ENCODE peak calls at places on chromosome 3, in four cellular contexts. T is WTC11, J is K562, P is HepG2. C is an unnamed sample.

GRCh38 chr3:60792287-60792852 is 458.9 kb downstream of the FHIT start:
- DNase-seq in P (no peak), T (no peak), J (no peak), C (no peak)

GRCh38 chr3:16101295-16102186 is 72.9 kb upstream of the GALNT15 start:
- DNase-seq in T (no peak), J (no peak), P (peak), C (no peak)

GRCh38 chr3:126962756-126963155 is 20.2 kb upstream of the PLXNA1 start:
- DNase-seq in T (no peak), P (no peak), J (no peak), C (no peak)

GRCh38 chr3:192060160-192060783 is 599.3 kb downstream of the PYDC2 start:
- DNase-seq in J (no peak), P (no peak), T (no peak), C (no peak)

GRCh38 chr3:118187221-118187620 is 847.4 kb downstream of the IGSF11 start:
- DNase-seq in J (no peak), P (no peak), T (no peak), C (no peak)

GRCh38 chr3:191882289-191882688 is 421.3 kb downstream of the PYDC2 start:
- DNase-seq in T (no peak), P (no peak), J (no peak), C (no peak)

GRCh38 chr3:171811059-171811912 is 1.0 kb upstream of the PLD1 start:
- DNase-seq in P (peak), J (peak), T (no peak), C (no peak)

GRCh38 chr3:53255360-53255774 is 455 bp downstream of the TKT start:
- DNase-seq in P (no peak), J (no peak), T (no peak), C (no peak)

GRCh38 chr3:172512363-172512762 is 10.9 kb downstream of the TNFSF10 start:
- DNase-seq in J (no peak), T (no peak), P (no peak), C (no peak)

GRCh38 chr3:51686512-51687215 is 15.6 kb downstream of the TEX264 start:
- DNase-seq in J (peak), P (no peak), T (no peak), C (no peak)

GRCh38 chr3:72587282-72587681 is 261.0 kb downstream of the SHQ1 start:
- DNase-seq in T (peak), P (no peak), J (no peak), C (no peak)

GRCh38 chr3:10837849-10838248 is 21.8 kb downstream of the SLC6A11 start:
- DNase-seq in T (no peak), J (no peak), P (no peak), C (no peak)

GRCh38 chr3:179071161-179071568 is 444 bp downstream of the ZMAT3 start:
- DNase-seq in P (peak), T (no peak), J (no peak), C (peak)

GRCh38 chr3:147407107-147407494 is 758 bp upstream of the ZIC4 start:
- DNase-seq in J (no peak), P (no peak), T (peak), C (no peak)

GRCh38 chr3:185846041-185846440 is 21.2 kb upstream of the IGF2BP2 start:
- DNase-seq in J (peak), P (no peak), T (no peak), C (no peak)

GRCh38 chr3:66483006-66483928 is 17.6 kb downstream of the LRIG1 start:
- DNase-seq in T (peak), P (no peak), J (no peak), C (no peak)

GRCh38 chr3:43106293-43106628 is 382 bp upstream of the POMGNT2 start:
- DNase-seq in P (no peak), T (no peak), J (no peak), C (peak)

GRCh38 chr3:112132975-112133448 is at the start of gene GCSAM:
- DNase-seq in T (no peak), J (no peak), P (no peak), C (no peak)

GRCh38 chr3:19717736-19718135 is 216.3 kb downstream of the EFHB start:
- DNase-seq in J (no peak), T (no peak), P (no peak), C (no peak)

GRCh38 chr3:13112521-13113345 is 39.5 kb upstream of the IQSEC1 start:
- DNase-seq in T (no peak), J (no peak), P (no peak), C (no peak)

GRCh38 chr3:133857767-133858166 is 37.9 kb downstream of the RAB6B start:
- DNase-seq in P (no peak), J (peak), T (no peak), C (no peak)

GRCh38 chr3:147915057-147915456 is 505.9 kb downstream of the ZIC1 start:
- DNase-seq in T (no peak), P (no peak), J (no peak), C (no peak)

GRCh38 chr3:14410501-14411165 is 8.2 kb downstream of the SLC6A6 start:
- DNase-seq in J (peak), P (peak), T (no peak), C (no peak)

GRCh38 chr3:114093596-114093995 is 37.1 kb downstream of the QTRT2 start:
- DNase-seq in J (no peak), P (no peak), T (no peak), C (peak)

GRCh38 chr3:69425249-69425648 is 39.4 kb upstream of the FRMD4B start:
- DNase-seq in P (peak), J (no peak), T (peak), C (peak)

GRCh38 chr3:57682284-57682683 is 10.6 kb downstream of the DENND6A start:
- DNase-seq in T (no peak), J (no peak), P (no peak), C (no peak)

GRCh38 chr3:170189396-170190256 is 8.1 kb upstream of the PHC3 start:
- DNase-seq in T (no peak), P (no peak), J (no peak), C (no peak)

GRCh38 chr3:87145553-87145952 is 81.6 kb upstream of the CHMP2B start:
- DNase-seq in J (no peak), P (peak), T (peak), C (no peak)

GRCh38 chr3:52062499-52062898 is 6.1 kb upstream of the DUSP7 start:
- DNase-seq in J (no peak), P (no peak), T (no peak), C (no peak)

GRCh38 chr3:180776433-180776832 is 97.1 kb upstream of the CCDC39 start:
- DNase-seq in T (no peak), P (no peak), J (no peak), C (no peak)

GRCh38 chr3:151296226-151296625 is 17.9 kb upstream of the P2RY14 start:
- DNase-seq in J (no peak), T (no peak), P (no peak), C (no peak)

GRCh38 chr3:59641169-59641914 is 591.5 kb upstream of the CFAP20DC start:
- DNase-seq in P (no peak), T (no peak), J (no peak), C (no peak)

GRCh38 chr3:105944721-105945120 is 75.9 kb upstream of the CBLB start:
- DNase-seq in P (peak), J (no peak), T (no peak), C (no peak)

GRCh38 chr3:7957024-7957423 is 544.6 kb upstream of the LMCD1 start:
- DNase-seq in P (no peak), J (no peak), T (no peak), C (no peak)

GRCh38 chr3:108495717-108496116 is 14.7 kb downstream of the MYH15 start:
- DNase-seq in P (no peak), J (no peak), T (no peak), C (no peak)

GRCh38 chr3:45552031-45552772 is 42.3 kb upstream of the LIMD1 start:
- DNase-seq in T (no peak), J (no peak), P (no peak), C (no peak)

GRCh38 chr3:158700559-158700958 is 28.1 kb upstream of the LXN start:
- DNase-seq in J (no peak), P (no peak), T (no peak), C (no peak)

GRCh38 chr3:159458010-159458409 is 530.6 kb upstream of the IL12A start:
- DNase-seq in T (peak), P (no peak), J (no peak), C (no peak)

GRCh38 chr3:114878119-114878839 is 268.8 kb downstream of the ZBTB20 start:
- DNase-seq in J (no peak), P (no peak), T (no peak), C (no peak)

GRCh38 chr3:160003520-160004128 is 15.0 kb downstream of the IL12A start:
- DNase-seq in J (no peak), T (peak), P (peak), C (peak)

DNA sequence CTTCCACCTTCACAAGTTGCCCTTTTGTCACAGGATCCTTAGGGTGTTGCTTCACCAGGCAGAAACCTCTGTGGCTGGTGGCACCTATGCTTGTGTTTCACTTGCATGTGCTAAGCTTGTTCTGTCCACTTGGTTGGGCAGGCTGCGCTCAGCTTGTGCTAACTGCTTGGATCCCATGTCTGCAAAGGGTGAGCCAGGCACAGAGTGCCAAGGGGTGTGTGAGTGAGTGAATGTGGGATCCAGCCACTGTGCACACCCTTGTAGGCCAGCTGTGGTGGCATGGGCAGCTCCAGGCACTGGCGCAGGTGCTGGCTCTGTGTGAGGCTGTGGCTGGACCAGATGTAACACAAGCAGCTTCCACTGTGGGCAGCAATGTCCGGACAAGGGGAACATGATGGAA is 728.7 kb upstream of the ROBO1 start:
- DNase-seq in P (no peak), J (no peak), T (no peak), C (no peak)
- TF ChIP-seq ELF4 in P (no peak), J (no peak), T (no peak), C (no peak)

GRCh38 chr3:161395115-161395514 is 23.8 kb upstream of the SPTSSB start:
- DNase-seq in T (no peak), J (no peak), P (no peak), C (no peak)

GRCh38 chr3:161393803-161394202 is 22.5 kb upstream of the SPTSSB start:
- DNase-seq in P (no peak), J (no peak), T (no peak), C (no peak)

GRCh38 chr3:161393310-161393709 is 22.0 kb upstream of the SPTSSB start:
- DNase-seq in P (peak), T (no peak), J (no peak), C (no peak)

GRCh38 chr3:161400650-161401049 is 29.3 kb upstream of the SPTSSB start:
- DNase-seq in J (no peak), P (no peak), T (no peak), C (no peak)

GRCh38 chr3:161395613-161396012 is 24.3 kb upstream of the SPTSSB start:
- DNase-seq in J (no peak), T (no peak), P (no peak), C (no peak)
- TF ChIP-seq ELF4 in J (no peak), T (no peak), P (no peak), C (no peak)

DNA sequence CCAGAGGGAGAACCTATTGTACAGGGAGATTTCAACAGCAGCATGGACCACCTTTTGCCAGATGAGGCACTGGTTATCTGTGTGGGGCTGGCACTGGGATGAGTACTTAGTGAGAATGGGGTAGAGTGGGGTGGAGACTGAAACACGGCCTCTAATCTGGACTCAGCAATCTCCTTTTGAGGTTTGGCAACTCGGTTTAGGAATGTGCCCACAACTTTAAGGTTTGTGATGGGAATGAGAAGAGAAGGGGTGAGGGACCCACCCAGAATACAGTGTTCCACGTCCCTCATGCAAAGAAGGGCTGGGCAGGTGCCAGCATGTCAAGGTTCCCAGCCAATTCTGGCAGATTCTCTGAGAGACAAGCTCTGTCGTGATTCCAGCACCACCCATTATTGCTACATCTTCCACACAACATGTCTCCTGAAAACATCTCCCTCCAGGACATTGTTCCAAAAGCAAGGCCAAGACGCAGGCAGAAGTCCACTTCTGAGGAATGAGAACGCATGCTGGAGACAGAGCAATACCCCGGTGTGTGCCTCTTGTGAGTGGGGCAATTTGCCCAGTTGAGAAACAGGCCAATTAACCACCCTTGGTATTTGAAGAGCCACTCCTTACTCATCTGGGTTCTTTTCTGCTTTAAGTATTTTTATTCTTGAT is 37.5 kb upstream of the CCR4 start:
- DNase-seq in J (no peak), T (no peak), P (no peak), C (no peak)
- TF ChIP-seq ELF4 in J (no peak), T (no peak), P (no peak), C (no peak)

DNA sequence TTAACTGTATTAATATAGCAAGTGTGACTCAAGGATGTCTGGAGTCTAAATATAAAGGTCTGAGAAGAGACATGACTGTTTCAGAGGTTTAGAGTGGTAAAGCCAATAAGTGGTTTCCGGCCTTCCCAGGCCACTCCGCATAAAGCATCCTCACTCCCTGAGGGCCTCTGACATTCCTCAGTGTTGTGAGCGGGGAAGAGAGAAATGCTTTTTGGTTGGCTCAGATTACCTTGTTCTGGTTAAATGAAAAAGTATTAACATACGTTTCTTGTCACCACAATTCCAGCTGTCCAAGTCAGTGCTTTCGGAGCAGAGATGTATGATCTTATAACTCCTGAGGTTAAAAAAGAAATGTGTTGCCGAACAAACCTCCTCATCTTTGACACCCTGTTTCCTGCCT is 103.8 kb downstream of the RBMS3 start:
- DNase-seq in J (no peak), P (no peak), T (no peak), C (peak)
- TF ChIP-seq ELF4 in J (no peak), P (no peak), T (no peak), C (no peak)

DNA sequence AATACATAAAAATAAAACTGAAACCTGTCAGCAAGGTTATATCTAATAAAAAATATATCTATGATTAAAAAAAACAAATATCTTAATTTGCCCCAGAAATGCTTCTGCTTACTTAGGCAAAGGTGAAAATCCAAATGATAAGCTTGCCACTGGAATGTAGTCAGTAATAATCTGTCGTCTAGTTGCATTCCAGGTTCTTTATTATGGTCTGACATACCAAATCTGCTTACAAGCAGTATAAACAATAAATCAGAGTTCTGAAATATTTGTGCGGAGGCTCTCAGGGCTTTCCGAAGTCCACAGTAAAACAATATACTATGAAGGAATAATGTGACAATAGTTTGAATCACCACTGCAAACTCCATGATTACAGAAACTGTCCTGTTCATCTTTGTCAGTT is 1133.5 kb downstream of the ROBO1 start:
- DNase-seq in J (no peak), P (no peak), T (no peak), C (no peak)
- TF ChIP-seq ELF4 in J (no peak), P (no peak), T (no peak), C (no peak)

GRCh38 chr3:5425371-5425770 is 237.9 kb downstream of the EDEM1 start:
- DNase-seq in T (no peak), J (no peak), P (no peak), C (no peak)

GRCh38 chr3:5427938-5428337 is 240.4 kb downstream of the EDEM1 start:
- DNase-seq in P (no peak), J (no peak), T (no peak), C (no peak)

GRCh38 chr3:5428607-5429516 is 241.4 kb downstream of the EDEM1 start:
- DNase-seq in J (peak), T (no peak), P (no peak), C (no peak)

GRCh38 chr3:5427021-5427420 is 239.5 kb downstream of the EDEM1 start:
- DNase-seq in T (no peak), P (no peak), J (no peak), C (no peak)

GRCh38 chr3:5426094-5426883 is 238.8 kb downstream of the EDEM1 start:
- DNase-seq in P (peak), T (peak), J (peak), C (peak)
- TF ChIP-seq ELF4 in P (no peak), T (no peak), J (peak), C (no peak)

DNA sequence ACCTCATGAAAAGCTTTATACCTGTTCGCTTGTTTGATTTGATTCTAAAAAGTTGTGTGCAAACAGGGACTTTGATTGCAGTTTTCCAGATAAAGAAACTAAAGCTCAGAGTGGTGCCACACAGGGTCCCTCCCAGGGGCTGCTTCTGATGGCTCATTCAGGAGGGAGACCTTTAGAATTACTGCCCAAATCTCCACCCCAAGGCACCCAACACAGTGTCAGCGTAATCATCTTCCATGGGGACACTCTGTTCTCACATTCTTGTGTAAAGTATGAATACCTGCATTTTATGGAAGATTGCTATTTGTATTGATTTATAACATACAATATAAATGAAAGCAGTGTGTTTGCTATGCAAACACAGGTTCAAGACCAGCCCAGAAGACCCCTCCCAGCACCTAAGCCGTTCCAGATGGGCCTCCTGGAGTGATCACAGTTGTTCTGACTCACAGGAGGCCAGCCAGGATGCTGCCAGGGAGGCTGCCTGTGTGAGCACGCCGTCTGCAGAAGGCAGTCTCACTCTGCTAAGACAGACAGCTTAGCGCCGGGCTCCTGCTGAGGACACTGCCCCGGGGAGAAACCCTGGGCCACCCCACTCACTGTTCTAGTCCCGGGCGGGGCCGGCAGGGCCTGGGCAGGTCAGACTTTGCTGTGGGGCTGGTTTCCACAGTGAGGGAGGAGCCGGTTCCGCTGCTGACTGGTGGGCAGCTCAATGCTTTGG is 185.6 kb downstream of the FAM43A start:
- DNase-seq in P (no peak), J (no peak), T (peak), C (peak)
- TF ChIP-seq ELF4 in P (no peak), J (no peak), T (no peak), C (no peak)

GRCh38 chr3:71006810-71007785 is 576.4 kb downstream of the FOXP1 start:
- DNase-seq in J (peak), P (peak), T (no peak), C (peak)
- TF ChIP-seq ELF4 in J (no peak), P (no peak), T (no peak), C (no peak)

DNA sequence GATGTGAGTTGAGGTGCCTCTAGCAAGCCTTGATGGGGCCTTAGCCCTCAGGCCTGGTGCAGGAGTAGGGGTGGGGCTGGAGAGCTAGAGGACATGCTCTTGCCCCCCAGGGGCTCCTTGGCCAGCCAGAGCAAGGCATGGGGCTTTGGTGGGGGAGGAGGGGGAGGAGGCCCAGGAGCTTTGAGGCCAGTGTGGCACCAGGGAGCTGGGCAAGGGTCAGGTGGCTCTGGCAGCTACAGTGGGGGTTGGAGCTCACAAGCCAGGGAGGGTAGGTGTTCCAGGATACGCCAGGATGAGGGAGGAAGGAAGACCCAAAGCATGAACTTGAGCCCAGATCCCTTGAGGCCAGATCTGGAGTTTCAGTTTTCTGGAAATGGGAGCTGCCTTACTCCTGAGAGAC is 8.4 kb downstream of the SEMA3F start:
- DNase-seq in T (no peak), J (no peak), P (no peak), C (no peak)
- TF ChIP-seq ELF4 in T (no peak), J (no peak), P (no peak), C (no peak)